ENCODE peak calls at places on chromosomes 2 and 18, in eight cellular contexts. D, A, V, S, C, N, U and Y are unnamed samples.

GRCh38 chr18:60059216-60059615 is 159.4 kb downstream of the PMAIP1 start:
- DNase-seq in D (no peak), A (no peak), V (no peak), S (no peak), C (no peak), N (no peak), U (no peak), Y (no peak)

GRCh38 chr2:64982932-64983331 is 6.3 kb upstream of the SLC1A4 start:
- DNase-seq in D (no peak), A (no peak), V (no peak), S (no peak), C (peak; percentile 56), N (no peak), U (no peak), Y (no peak)

GRCh38 chr2:20422679-20423271 is 24.1 kb upstream of the RHOB start:
- DNase-seq in D (no peak), A (peak; percentile 50), V (peak; percentile 44), S (no peak), C (peak; percentile 53), N (no peak), U (no peak), Y (peak; percentile 62)

GRCh38 chr2:217934321-217935131 is 68.3 kb downstream of the TNS1 start:
- DNase-seq in D (no peak), A (no peak), V (no peak), S (peak; percentile 53), C (no peak), N (no peak), U (no peak), Y (no peak)

GRCh38 chr2:232512557-232512956 is 7.6 kb upstream of the PRSS56 start:
- DNase-seq in D (no peak), A (no peak), V (no peak), S (no peak), C (no peak), N (no peak), U (no peak), Y (no peak)

GRCh38 chr2:186256540-186256939 is 229.5 kb upstream of the ZC3H15 start:
- DNase-seq in D (peak; percentile 7), A (no peak), V (peak; percentile 23), S (peak; percentile 64), C (peak; percentile 57), N (peak; percentile 29), U (peak; percentile 32), Y (peak; percentile 66)

GRCh38 chr2:173831312-173832229 is 133.6 kb downstream of the SP3 start:
- DNase-seq in D (no peak), A (no peak), V (no peak), S (no peak), C (no peak), N (no peak), U (no peak), Y (no peak)

GRCh38 chr2:70069049-70069448 is 18.2 kb upstream of the PCBP1 start:
- DNase-seq in D (peak; percentile 83), A (no peak), V (no peak), S (no peak), C (peak; percentile 88), N (no peak), U (no peak), Y (no peak)

GRCh38 chr2:240374085-240374907 is 61.2 kb upstream of the GPC1 start:
- DNase-seq in D (no peak), A (no peak), V (no peak), S (no peak), C (peak; percentile 20), N (no peak), U (no peak), Y (no peak)

GRCh38 chr2:138294451-138294850 is 207.1 kb upstream of the SPOPL start:
- DNase-seq in D (no peak), A (no peak), V (no peak), S (peak; percentile 24), C (no peak), N (no peak), U (no peak), Y (no peak)

GRCh38 chr2:44801289-44801675 is 140.2 kb upstream of the SIX3 start:
- DNase-seq in D (no peak), A (peak; percentile 77), V (no peak), S (no peak), C (no peak), N (no peak), U (no peak), Y (peak; percentile 87)
- TF ChIP-seq EZH2 in D (no peak), A (no peak), V (no peak), S (peak; percentile 66), C (no peak), N (no peak), U (no peak), Y (peak; percentile 39)

GRCh38 chr2:23589220-23589647 is 204.3 kb downstream of the KLHL29 start:
- DNase-seq in D (no peak), A (no peak), V (no peak), S (no peak), C (no peak), N (no peak), U (no peak), Y (no peak)
- H3K27ac ChIP-seq in D (no peak overlapping the region), A (no peak overlapping the region), V (no peak overlapping the region), S (no peak overlapping the region), C (no peak overlapping the region), N (no peak overlapping the region), U (no peak overlapping the region), Y (no peak overlapping the region)

DNA sequence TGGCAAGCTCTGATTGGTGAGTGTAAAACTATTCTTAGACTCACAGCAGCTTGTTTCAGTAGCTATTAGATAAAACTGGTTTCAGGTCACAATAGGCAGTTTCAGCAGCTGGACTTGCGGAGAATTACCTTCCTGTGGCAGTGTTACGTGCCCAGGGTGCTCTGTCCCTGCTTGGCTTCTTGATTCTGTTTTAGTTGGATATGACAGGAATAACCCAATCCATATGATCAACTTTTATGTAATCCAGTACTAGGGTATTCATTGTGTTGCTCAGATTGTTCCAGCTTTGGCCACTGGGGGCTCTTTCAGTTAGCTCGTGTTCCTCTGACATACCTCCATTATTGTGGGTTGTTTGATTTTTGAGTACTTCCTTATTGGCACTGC is 43.1 kb downstream of the INPP4A start:
- DNase-seq in D (peak; percentile 92), A (no peak), V (peak; percentile 61), S (peak; percentile 35), C (peak; percentile 66), N (peak; percentile 39), U (no peak), Y (peak; percentile 70)
- TF ChIP-seq POLR2AphosphoS5 in D (peak; percentile 81), A (no peak), V (no peak), S (no peak), C (no peak), N (no peak), U (no peak), Y (no peak)

GRCh38 chr2:104849036-104849551 is 4.8 kb upstream of the POU3F3 start:
- DNase-seq in D (no peak), A (no peak), V (no peak), S (no peak), C (no peak), N (no peak), U (no peak), Y (no peak)
- TF ChIP-seq EZH2 in D (no peak), A (no peak), V (no peak), S (no peak), C (no peak), N (no peak), U (no peak), Y (peak; percentile 46)

DNA sequence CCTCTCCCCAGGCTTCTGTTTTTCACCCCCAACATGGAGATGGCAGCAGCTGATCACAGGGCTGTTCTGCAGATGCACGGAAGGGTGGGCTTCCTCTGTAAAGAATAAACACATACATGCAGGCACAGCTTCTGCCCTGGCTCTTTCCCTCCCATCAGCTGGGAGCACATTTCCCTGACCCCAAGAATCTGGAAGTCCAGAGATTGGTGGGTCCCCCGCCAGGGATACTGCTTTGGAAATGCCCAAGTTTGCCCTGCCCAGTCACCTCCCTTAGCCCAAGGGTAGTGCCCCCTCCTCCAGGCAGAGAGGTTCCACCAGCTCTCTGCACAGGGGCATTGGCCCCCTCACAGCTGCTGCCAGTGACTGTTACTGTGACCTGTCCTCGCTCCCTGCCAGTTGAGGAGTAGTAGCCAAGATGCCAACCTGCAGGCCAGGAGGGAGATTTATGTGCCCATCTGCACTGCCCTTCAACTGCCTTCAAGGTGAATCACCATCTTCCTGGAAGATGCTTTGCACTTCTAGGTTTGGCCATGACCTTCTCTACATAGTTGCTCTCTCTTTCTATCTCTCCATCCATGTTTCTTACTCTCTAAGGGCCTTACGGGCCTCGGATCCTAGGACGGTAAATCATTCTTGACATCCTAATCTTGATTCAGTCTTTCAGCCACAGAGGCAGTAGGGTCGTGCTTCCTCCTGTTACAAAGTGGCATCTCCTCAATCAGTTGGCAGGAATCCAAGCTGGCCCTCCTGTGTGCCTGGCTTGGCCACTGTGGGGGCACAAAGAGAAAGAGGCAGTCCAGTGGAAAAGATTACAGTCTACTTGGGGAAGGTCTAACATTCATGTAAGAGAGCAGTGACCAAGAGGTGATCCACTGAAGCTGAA is 121.8 kb downstream of the CTIF start:
- DNase-seq in D (no peak), A (no peak), V (no peak), S (no peak), C (no peak), N (no peak), U (no peak), Y (no peak)
- H3K27ac ChIP-seq in D (no peak overlapping the region), A (no peak overlapping the region), V (no peak overlapping the region), S (no peak overlapping the region), C (no peak overlapping the region), N (no peak overlapping the region), U (no peak overlapping the region), Y (no peak overlapping the region)

GRCh38 chr2:37020887-37021796 is 54.8 kb upstream of the STRN start:
- DNase-seq in D (no peak), A (no peak), V (no peak), S (no peak), C (no peak), N (no peak), U (no peak), Y (peak; percentile 11)

GRCh38 chr2:37026050-37026449 is 58.1 kb downstream of the HEATR5B start:
- DNase-seq in D (no peak), A (no peak), V (peak; percentile 55), S (no peak), C (peak; percentile 34), N (peak; percentile 2), U (no peak), Y (peak; percentile 83)

GRCh38 chr2:37020212-37020886 is 54.0 kb upstream of the STRN start:
- DNase-seq in D (no peak), A (no peak), V (no peak), S (peak; percentile 77), C (no peak), N (no peak), U (no peak), Y (no peak)
- TF ChIP-seq POLR2AphosphoS5 in D (no peak), A (no peak), V (no peak), S (no peak), C (no peak), N (no peak), U (no peak), Y (no peak)

GRCh38 chr2:73177645-73178255 is 24.6 kb upstream of the NOTO start:
- DNase-seq in D (no peak), A (peak; percentile 57), V (no peak), S (no peak), C (no peak), N (no peak), U (no peak), Y (peak; percentile 70)
- TF ChIP-seq EZH2 in D (no peak), A (no peak), V (no peak), S (no peak), C (no peak), N (no peak), U (no peak), Y (no peak)

GRCh38 chr18:7677001-7677400 is 109.9 kb downstream of the PTPRM start:
- DNase-seq in D (no peak), A (no peak), V (no peak), S (no peak), C (no peak), N (no peak), U (no peak), Y (no peak)
- H3K27ac ChIP-seq in D (no peak overlapping the region), A (no peak overlapping the region), V (no peak overlapping the region), S (no peak overlapping the region), C (no peak overlapping the region), N (no peak overlapping the region), U (peak overlapping the region; percentile 30), Y (no peak overlapping the region)